ENCODE peak calls at places on chromosomes 5 and 9, in nine cellular contexts. One of them, this sample, is unnamed.

GRCh38 chr5:29208026-29208425 is 1985.5 kb upstream of the CDH6 start:
- DNase-seq in WERI-Rb-1: no peak
- DNase-seq in fibroblast of mammary gland: no peak
- DNase-seq in neural crest cell: no peak
- DNase-seq in endothelial cell: no peak
- DNase-seq in B cell: no peak
- DNase-seq in AG09309: no peak
- DNase-seq in body of pancreas: no peak
- DNase-seq in epithelial cell of esophagus: peak
- DNase-seq in this sample: no peak

GRCh38 chr9:76717611-76718010 is 46.6 kb upstream of the PCA3 start:
- DNase-seq in endothelial cell: no peak
- DNase-seq in epithelial cell of esophagus: no peak
- DNase-seq in neural crest cell: no peak
- DNase-seq in AG09309: no peak
- DNase-seq in WERI-Rb-1: no peak
- DNase-seq in body of pancreas: no peak
- DNase-seq in B cell: no peak
- DNase-seq in fibroblast of mammary gland: peak
- DNase-seq in this sample: no peak

GRCh38 chr5:20572560-20572959 is 584.6 kb upstream of the CDH18 start:
- DNase-seq in epithelial cell of esophagus: peak
- DNase-seq in WERI-Rb-1: no peak
- DNase-seq in B cell: no peak
- DNase-seq in AG09309: no peak
- DNase-seq in neural crest cell: no peak
- DNase-seq in body of pancreas: no peak
- DNase-seq in endothelial cell: no peak
- DNase-seq in fibroblast of mammary gland: peak
- DNase-seq in this sample: no peak

GRCh38 chr5:103354446-103354845 is 95.9 kb downstream of the MACIR start:
- DNase-seq in neural crest cell: no peak
- DNase-seq in AG09309: no peak
- DNase-seq in body of pancreas: no peak
- DNase-seq in fibroblast of mammary gland: no peak
- DNase-seq in endothelial cell: no peak
- DNase-seq in epithelial cell of esophagus: no peak
- DNase-seq in WERI-Rb-1: no peak
- DNase-seq in B cell: no peak
- DNase-seq in this sample: no peak

GRCh38 chr5:159017787-159018186 is 81.9 kb downstream of the EBF1 start:
- DNase-seq in fibroblast of mammary gland: peak
- DNase-seq in epithelial cell of esophagus: peak
- DNase-seq in body of pancreas: peak
- DNase-seq in endothelial cell: no peak
- DNase-seq in AG09309: no peak
- DNase-seq in B cell: no peak
- DNase-seq in WERI-Rb-1: no peak
- DNase-seq in neural crest cell: no peak
- DNase-seq in this sample: peak

GRCh38 chr5:173329370-173330150 is 1.3 kb upstream of the STC2 start:
- DNase-seq in B cell: no peak
- DNase-seq in AG09309: no peak
- DNase-seq in body of pancreas: peak
- DNase-seq in fibroblast of mammary gland: no peak
- DNase-seq in endothelial cell: peak
- DNase-seq in epithelial cell of esophagus: peak
- DNase-seq in WERI-Rb-1: peak
- DNase-seq in neural crest cell: peak
- DNase-seq in this sample: peak

GRCh38 chr9:127210851-127211730 is 53.5 kb upstream of the GARNL3 start:
- DNase-seq in epithelial cell of esophagus: no peak
- DNase-seq in neural crest cell: no peak
- DNase-seq in WERI-Rb-1: peak
- DNase-seq in AG09309: no peak
- DNase-seq in endothelial cell: no peak
- DNase-seq in fibroblast of mammary gland: no peak
- DNase-seq in B cell: no peak
- DNase-seq in body of pancreas: no peak
- DNase-seq in this sample: no peak

GRCh38 chr9:38024036-38024681 is 44.9 kb downstream of the SHB start:
- DNase-seq in fibroblast of mammary gland: peak
- DNase-seq in body of pancreas: no peak
- DNase-seq in AG09309: no peak
- DNase-seq in neural crest cell: no peak
- DNase-seq in epithelial cell of esophagus: peak
- DNase-seq in WERI-Rb-1: no peak
- DNase-seq in B cell: no peak
- DNase-seq in endothelial cell: no peak
- DNase-seq in this sample: no peak

GRCh38 chr9:22514866-22515265 is 68.2 kb downstream of the DMRTA1 start:
- DNase-seq in body of pancreas: no peak
- DNase-seq in epithelial cell of esophagus: peak
- DNase-seq in AG09309: no peak
- DNase-seq in neural crest cell: no peak
- DNase-seq in fibroblast of mammary gland: peak
- DNase-seq in WERI-Rb-1: no peak
- DNase-seq in endothelial cell: no peak
- DNase-seq in B cell: no peak
- DNase-seq in this sample: no peak

GRCh38 chr9:99039388-99040182 is 65.3 kb upstream of the TGFBR1 start:
- DNase-seq in neural crest cell: no peak
- DNase-seq in endothelial cell: no peak
- DNase-seq in WERI-Rb-1: no peak
- DNase-seq in AG09309: no peak
- DNase-seq in epithelial cell of esophagus: no peak
- DNase-seq in body of pancreas: no peak
- DNase-seq in fibroblast of mammary gland: peak
- DNase-seq in B cell: peak
- DNase-seq in this sample: no peak

GRCh38 chr5:54009828-54010227 is 300.5 kb downstream of the ARL15 start:
- DNase-seq in WERI-Rb-1: no peak
- DNase-seq in neural crest cell: no peak
- DNase-seq in body of pancreas: no peak
- DNase-seq in B cell: no peak
- DNase-seq in AG09309: no peak
- DNase-seq in endothelial cell: no peak
- DNase-seq in fibroblast of mammary gland: no peak
- DNase-seq in epithelial cell of esophagus: no peak
- DNase-seq in this sample: no peak

GRCh38 chr5:34410411-34411139 is 245.6 kb upstream of the RAI14 start:
- DNase-seq in body of pancreas: no peak
- DNase-seq in WERI-Rb-1: no peak
- DNase-seq in neural crest cell: no peak
- DNase-seq in endothelial cell: no peak
- DNase-seq in fibroblast of mammary gland: peak
- DNase-seq in AG09309: no peak
- DNase-seq in B cell: no peak
- DNase-seq in epithelial cell of esophagus: peak
- DNase-seq in this sample: no peak

GRCh38 chr9:79568337-79569084 is 3.3 kb upstream of the TLE4 start:
- DNase-seq in body of pancreas: no peak
- DNase-seq in epithelial cell of esophagus: no peak
- DNase-seq in fibroblast of mammary gland: no peak
- DNase-seq in endothelial cell: no peak
- DNase-seq in WERI-Rb-1: no peak
- DNase-seq in B cell: peak
- DNase-seq in AG09309: no peak
- DNase-seq in neural crest cell: no peak
- DNase-seq in this sample: no peak

DNA sequence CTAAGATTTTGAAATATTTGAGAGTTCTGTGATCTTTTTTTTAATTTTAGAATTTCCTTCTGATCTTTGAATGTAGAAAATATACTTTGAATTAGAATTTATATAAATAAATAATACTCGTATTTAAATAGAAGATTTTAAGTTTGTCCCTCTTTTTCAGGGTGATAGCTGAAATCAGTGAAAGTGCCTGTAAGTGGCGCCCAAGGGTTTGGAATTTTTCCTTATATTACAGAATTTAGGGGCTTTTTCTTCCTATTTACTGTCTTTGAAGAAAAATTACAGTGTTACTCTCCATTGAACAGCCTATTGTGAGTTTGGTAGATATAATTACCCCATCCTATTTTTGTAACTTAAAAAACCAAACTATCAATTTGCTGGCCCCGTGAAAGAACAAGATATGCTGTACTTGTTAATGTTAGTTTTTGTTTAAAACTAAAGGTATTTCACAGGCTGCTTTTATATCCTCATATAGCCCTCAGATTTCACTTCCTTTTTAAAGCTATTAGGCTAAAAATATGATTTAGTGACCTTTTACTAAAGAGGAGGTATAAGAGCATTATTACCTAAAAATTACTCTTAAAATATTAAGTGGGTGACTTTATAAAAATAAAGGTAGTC is 3.2 kb downstream of the MAP3K1 start:
- DNase-seq in endothelial cell: no peak
- DNase-seq in epithelial cell of esophagus: no peak
- DNase-seq in B cell: no peak
- DNase-seq in WERI-Rb-1: no peak
- DNase-seq in body of pancreas: no peak
- DNase-seq in neural crest cell: no peak
- DNase-seq in AG09309: no peak
- DNase-seq in fibroblast of mammary gland: peak
- DNase-seq in this sample: no peak
- TF ChIP-seq CTCF in endothelial cell: no peak
- TF ChIP-seq CTCF in epithelial cell of esophagus: peak
- TF ChIP-seq CTCF in B cell: peak
- TF ChIP-seq CTCF in WERI-Rb-1: no peak
- TF ChIP-seq CTCF in body of pancreas: no peak
- TF ChIP-seq CTCF in neural crest cell: peak
- TF ChIP-seq CTCF in AG09309: peak
- TF ChIP-seq CTCF in fibroblast of mammary gland: peak
- TF ChIP-seq CTCF in this sample: no peak

GRCh38 chr5:36728697-36729543 is 122.5 kb downstream of the SLC1A3 start:
- DNase-seq in B cell: peak
- DNase-seq in endothelial cell: no peak
- DNase-seq in WERI-Rb-1: no peak
- DNase-seq in epithelial cell of esophagus: peak
- DNase-seq in neural crest cell: no peak
- DNase-seq in body of pancreas: no peak
- DNase-seq in fibroblast of mammary gland: peak
- DNase-seq in AG09309: no peak
- DNase-seq in this sample: peak

GRCh38 chr5:36730537-36731216 is 124.3 kb downstream of the SLC1A3 start:
- DNase-seq in neural crest cell: no peak
- DNase-seq in fibroblast of mammary gland: no peak
- DNase-seq in AG09309: no peak
- DNase-seq in body of pancreas: no peak
- DNase-seq in epithelial cell of esophagus: no peak
- DNase-seq in endothelial cell: no peak
- DNase-seq in WERI-Rb-1: no peak
- DNase-seq in B cell: no peak
- DNase-seq in this sample: no peak

GRCh38 chr5:36734422-36734821 is 128.0 kb downstream of the SLC1A3 start:
- DNase-seq in WERI-Rb-1: peak
- DNase-seq in neural crest cell: no peak
- DNase-seq in AG09309: no peak
- DNase-seq in B cell: no peak
- DNase-seq in fibroblast of mammary gland: peak
- DNase-seq in epithelial cell of esophagus: peak
- DNase-seq in endothelial cell: no peak
- DNase-seq in body of pancreas: no peak
- DNase-seq in this sample: peak

DNA sequence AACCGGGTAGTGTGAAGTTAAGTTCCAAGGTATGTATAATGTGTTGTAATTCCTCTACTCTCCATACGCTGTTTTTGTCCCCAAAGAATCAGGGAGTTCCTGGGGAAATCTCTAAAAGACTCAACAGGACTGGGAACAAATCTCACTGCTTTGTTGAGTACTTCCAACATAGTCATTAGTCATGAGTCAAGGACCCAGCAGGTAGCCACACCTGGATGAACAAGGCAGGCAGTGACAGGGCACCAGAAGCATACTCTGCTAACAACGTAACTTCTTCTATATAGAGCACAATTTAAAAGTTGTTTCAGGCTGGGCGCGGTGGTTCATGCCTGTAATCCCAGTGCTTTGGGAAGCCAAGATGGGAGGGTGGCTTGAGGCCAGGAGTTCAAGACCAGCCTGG is 126.8 kb downstream of the SLC1A3 start:
- DNase-seq in B cell: no peak
- DNase-seq in endothelial cell: no peak
- DNase-seq in body of pancreas: no peak
- DNase-seq in epithelial cell of esophagus: peak
- DNase-seq in AG09309: no peak
- DNase-seq in fibroblast of mammary gland: no peak
- DNase-seq in WERI-Rb-1: no peak
- DNase-seq in neural crest cell: no peak
- DNase-seq in this sample: no peak
- TF ChIP-seq CTCF in B cell: no peak
- TF ChIP-seq CTCF in endothelial cell: no peak
- TF ChIP-seq CTCF in body of pancreas: no peak
- TF ChIP-seq CTCF in epithelial cell of esophagus: no peak
- TF ChIP-seq CTCF in AG09309: no peak
- TF ChIP-seq CTCF in fibroblast of mammary gland: no peak
- TF ChIP-seq CTCF in WERI-Rb-1: no peak
- TF ChIP-seq CTCF in neural crest cell: no peak
- TF ChIP-seq CTCF in this sample: no peak

GRCh38 chr5:118518720-118519119 is 469.6 kb downstream of the DTWD2 start:
- DNase-seq in WERI-Rb-1: no peak
- DNase-seq in AG09309: no peak
- DNase-seq in endothelial cell: no peak
- DNase-seq in body of pancreas: no peak
- DNase-seq in epithelial cell of esophagus: no peak
- DNase-seq in neural crest cell: no peak
- DNase-seq in B cell: no peak
- DNase-seq in fibroblast of mammary gland: no peak
- DNase-seq in this sample: no peak
- TF ChIP-seq CTCF in WERI-Rb-1: no peak
- TF ChIP-seq CTCF in AG09309: no peak
- TF ChIP-seq CTCF in endothelial cell: no peak
- TF ChIP-seq CTCF in body of pancreas: no peak
- TF ChIP-seq CTCF in epithelial cell of esophagus: no peak
- TF ChIP-seq CTCF in neural crest cell: no peak
- TF ChIP-seq CTCF in B cell: no peak
- TF ChIP-seq CTCF in fibroblast of mammary gland: no peak
- TF ChIP-seq CTCF in this sample: no peak

DNA sequence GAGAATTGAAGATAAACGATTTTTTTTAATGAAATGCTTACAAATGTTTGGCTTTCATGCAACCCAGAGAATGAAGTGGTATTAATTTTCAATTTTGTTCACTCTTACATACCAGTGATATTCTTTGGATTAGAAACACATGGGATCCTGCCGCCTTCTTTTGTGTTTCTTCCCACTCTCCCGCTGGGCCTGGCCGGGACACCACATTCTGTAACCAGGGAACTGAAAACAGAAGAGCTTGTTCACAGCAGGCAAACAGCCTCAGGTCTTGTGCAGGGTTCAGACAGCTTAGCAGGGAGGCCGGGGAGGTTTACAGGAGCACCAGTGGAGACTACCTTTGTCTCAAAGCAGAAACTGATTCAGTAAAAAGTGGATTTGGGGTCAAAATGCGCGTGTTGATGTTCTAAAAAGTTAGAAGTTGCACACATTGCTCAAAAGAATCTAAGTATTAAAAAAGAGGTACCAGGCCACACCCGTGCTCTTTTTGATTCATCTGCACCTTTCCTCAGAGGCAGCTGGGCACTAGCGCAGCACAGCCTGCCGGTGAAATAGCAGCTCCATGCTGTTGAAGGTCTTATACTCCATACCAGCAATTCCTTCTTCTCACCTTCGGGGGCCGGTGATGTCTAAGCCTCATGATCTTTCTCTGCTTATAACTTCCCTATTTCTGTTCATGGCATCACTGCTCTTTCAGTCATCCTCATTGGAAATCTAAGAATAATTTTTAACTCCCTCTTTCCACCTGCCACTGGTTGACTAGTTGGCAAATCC is 67.1 kb downstream of the GRAMD2B start:
- DNase-seq in body of pancreas: no peak
- DNase-seq in neural crest cell: peak
- DNase-seq in fibroblast of mammary gland: peak
- DNase-seq in epithelial cell of esophagus: peak
- DNase-seq in AG09309: no peak
- DNase-seq in endothelial cell: no peak
- DNase-seq in B cell: no peak
- DNase-seq in WERI-Rb-1: peak
- DNase-seq in this sample: no peak
- TF ChIP-seq CTCF in body of pancreas: no peak
- TF ChIP-seq CTCF in neural crest cell: peak
- TF ChIP-seq CTCF in fibroblast of mammary gland: peak
- TF ChIP-seq CTCF in epithelial cell of esophagus: peak
- TF ChIP-seq CTCF in AG09309: peak
- TF ChIP-seq CTCF in endothelial cell: no peak
- TF ChIP-seq CTCF in B cell: no peak
- TF ChIP-seq CTCF in WERI-Rb-1: peak
- TF ChIP-seq CTCF in this sample: no peak

This sample was measured in Calu3.